ENCODE peak calls at places on chromosomes 3 and 15, in ten cellular contexts. K, P, I, T, Z, A, H, X, C and E are unnamed samples.

GRCh38 chr15:88073386-88073681 is 183.2 kb downstream of the NTRK3 start:
- DNase-seq in I (no peak), T (no peak), A (no peak), X (no peak), P (no peak), H (no peak), K (no peak), Z (no peak), C (no peak), E (no peak)

GRCh38 chr15:80695911-80696651 is 971 bp downstream of the ABHD17C start:
- DNase-seq in A (peak; percentile 17), T (peak; percentile 17), X (peak; percentile 26), C (peak; percentile 82), P (no peak), H (no peak), Z (no peak), I (no peak), K (no peak), E (peak; percentile 51)

GRCh38 chr15:90735929-90736328 is 18.8 kb downstream of the BLM start:
- DNase-seq in T (no peak), Z (no peak), C (no peak), I (no peak), P (no peak), H (no peak), X (peak; percentile 11), A (no peak), K (no peak), E (no peak)

GRCh38 chr3:23203651-23204111 is 554 bp downstream of the UBE2E2 start:
- DNase-seq in I (no peak), P (peak; percentile 66), C (peak; percentile 37), X (peak; percentile 41), Z (no peak), A (peak; percentile 10), T (no peak), H (peak; percentile 63), K (no peak), E (peak; percentile 15)

GRCh38 chr3:52831500-52832301 is 1.2 kb upstream of the ITIH4 start:
- DNase-seq in I (peak; percentile 53), A (peak; percentile 79), P (peak; percentile 85), K (peak; percentile 68), C (peak; percentile 38), X (peak; percentile 74), Z (peak; percentile 70), H (peak; percentile 92), T (peak; percentile 74), E (peak; percentile 69)

GRCh38 chr15:76012021-76012551 is at the start of gene NRG4:
- DNase-seq in H (peak; percentile 61), C (peak; percentile 49), X (peak; percentile 11), A (peak; percentile 2), I (no peak), T (no peak), Z (peak; percentile 3), P (no peak), K (peak; percentile 10), E (peak; percentile 25)

GRCh38 chr3:65636326-65636725 is 402.4 kb downstream of the MAGI1 start:
- DNase-seq in X (no peak), K (no peak), C (no peak), H (no peak), T (no peak), P (no peak), I (no peak), A (no peak), Z (no peak), E (no peak)

GRCh38 chr3:174810256-174810655 is 48.9 kb upstream of the NAALADL2 start:
- DNase-seq in P (no peak), X (no peak), Z (no peak), T (no peak), C (no peak), I (no peak), H (no peak), K (no peak), A (no peak), E (no peak)

GRCh38 chr3:58888087-58888486 is 161.7 kb downstream of the CFAP20DC start:
- DNase-seq in A (no peak), X (no peak), H (no peak), T (no peak), C (no peak), I (no peak), K (no peak), Z (no peak), P (no peak), E (no peak)

GRCh38 chr3:9803494-9803893 is 6.6 kb upstream of the TTLL3 start:
- DNase-seq in A (peak; percentile 33), I (no peak), K (no peak), H (no peak), X (no peak), C (no peak), P (no peak), T (no peak), Z (no peak), E (no peak)

GRCh38 chr3:8891328-8891727 is 71.9 kb downstream of the RAD18 start:
- DNase-seq in P (no peak), Z (no peak), C (no peak), K (no peak), H (no peak), I (no peak), X (no peak), A (no peak), T (no peak), E (no peak)

GRCh38 chr15:84151205-84151931 is 84.2 kb upstream of the GOLGA6L4 start:
- DNase-seq in K (no peak), T (peak; percentile 9), C (no peak), A (no peak), I (peak; percentile 3), H (no peak), Z (peak; percentile 7), P (peak; percentile 42), X (peak; percentile 11), E (no peak)

GRCh38 chr3:127560051-127560787 is 30.3 kb downstream of the TPRA1 start:
- DNase-seq in H (no peak), K (peak; percentile 72), Z (no peak), C (no peak), X (no peak), P (no peak), I (no peak), T (no peak), A (no peak), E (no peak)

GRCh38 chr3:40523781-40524180 is 979 bp upstream of the ZNF621 start:
- DNase-seq in P (no peak), T (no peak), K (no peak), X (no peak), A (no peak), Z (no peak), H (no peak), I (no peak), C (no peak), E (no peak)

GRCh38 chr3:133371676-133372075 is 28.2 kb upstream of the BFSP2 start:
- DNase-seq in C (no peak), I (no peak), T (no peak), Z (no peak), X (no peak), P (no peak), H (no peak), A (no peak), K (no peak), E (no peak)

GRCh38 chr15:92158426-92158825 is 235.3 kb upstream of the ST8SIA2 start:
- DNase-seq in H (no peak), A (no peak), C (no peak), P (no peak), I (no peak), X (no peak), Z (no peak), K (peak; percentile 82), T (no peak), E (peak; percentile 94)

GRCh38 chr3:127970966-127971592 is 56.0 kb downstream of the KBTBD12 start:
- DNase-seq in P (no peak), K (peak; percentile 54), T (peak; percentile 61), I (peak; percentile 46), A (peak; percentile 62), Z (peak; percentile 69), H (no peak), C (no peak), X (peak; percentile 64), E (peak; percentile 65)

GRCh38 chr3:69063636-69064035 is 11.5 kb upstream of the TMF1 start:
- DNase-seq in T (no peak), X (no peak), A (no peak), K (no peak), C (no peak), I (no peak), H (no peak), Z (no peak), P (no peak), E (no peak)

GRCh38 chr3:132256984-132257383 is 60.2 kb upstream of the ACP3 start:
- DNase-seq in T (peak; percentile 51), Z (peak; percentile 80), H (no peak), X (peak; percentile 86), P (no peak), C (no peak), A (peak; percentile 75), K (peak; percentile 38), I (no peak), E (peak; percentile 71)
- TF ChIP-seq CTCF in T (peak; percentile 54), Z (peak; percentile 76), H (peak; percentile 13), X (peak; percentile 68), P (no peak), C (no peak), A (peak; percentile 72), K (peak; percentile 51), I (peak; percentile 68), E (peak; percentile 61)

DNA sequence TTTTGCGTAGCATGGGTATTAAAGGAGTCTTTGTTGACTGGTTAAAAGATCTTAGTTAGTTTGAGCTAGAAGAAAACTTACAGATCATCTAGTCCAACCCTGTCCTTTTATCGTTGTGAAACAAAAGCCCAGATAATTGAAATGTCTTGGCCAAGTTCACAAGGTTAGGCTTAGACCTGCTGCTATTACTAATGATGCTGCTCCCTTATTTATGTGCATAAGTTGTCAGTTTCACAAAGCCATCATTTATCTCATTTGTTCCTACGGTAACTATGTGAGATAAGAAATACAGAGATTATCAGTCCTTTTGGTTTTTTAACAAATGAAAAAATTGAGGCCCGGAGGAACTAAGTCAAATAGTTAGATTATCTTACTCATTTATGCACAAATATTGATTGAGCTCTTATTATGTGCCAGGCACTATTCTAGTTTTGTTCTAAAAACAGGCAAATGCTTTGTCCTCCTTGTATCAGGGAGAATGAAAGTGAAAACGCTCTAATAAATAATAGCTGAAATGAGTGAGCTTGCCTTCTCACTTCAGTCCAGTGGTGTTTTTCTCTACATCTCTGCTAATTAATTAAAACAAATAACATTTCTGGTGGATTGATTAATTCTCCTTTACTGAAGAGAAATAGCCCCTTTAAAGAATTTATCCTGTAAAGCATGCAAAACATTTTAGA is 49.1 kb upstream of the TPRG1 start:
- DNase-seq in T (no peak), Z (no peak), A (no peak), C (no peak), K (no peak), P (no peak), X (no peak), I (no peak), H (no peak), E (no peak)
- H3K4me3 ChIP-seq in T (no peak overlapping the region), Z (no peak overlapping the region), A (no peak overlapping the region), C (no peak overlapping the region), K (no peak overlapping the region), P (no peak overlapping the region), X (no peak overlapping the region), I (no peak overlapping the region), H (peak overlapping the region; percentile 39), E (no peak overlapping the region)

GRCh38 chr3:183560607-183561006 is 5.1 kb upstream of the KLHL6 start:
- DNase-seq in H (no peak), P (no peak), K (no peak), X (no peak), T (no peak), Z (no peak), A (no peak), C (no peak), I (no peak), E (peak; percentile 45)
- TF ChIP-seq CTCF in H (peak; percentile 43), P (no peak), K (no peak), X (no peak), T (no peak), Z (no peak), A (no peak), C (no peak), I (no peak), E (peak; percentile 39)

GRCh38 chr15:73996939-73997338 is 2.4 kb downstream of the PML start:
- DNase-seq in C (no peak), H (no peak), T (peak; percentile 43), X (peak; percentile 61), K (no peak), P (peak; percentile 50), Z (peak; percentile 55), A (peak; percentile 72), I (no peak), E (no peak)
- H3K4me3 ChIP-seq in C (no peak overlapping the region), H (peak overlapping the region; percentile 92), T (peak overlapping the region; percentile 96), X (no peak overlapping the region), K (no peak overlapping the region), P (peak overlapping the region; percentile 11), Z (peak overlapping the region; percentile 92), A (peak overlapping the region; percentile 97), I (peak overlapping the region; percentile 96), E (no peak overlapping the region)